ENCODE peak calls at places on chromosomes 12 and 14, in four cellular contexts. V is H9, D is H1, Z is mesendoderm. F is an unnamed sample.

GRCh38 chr12:700061-700460 is 36.8 kb upstream of the NINJ2 start:
- DNase-seq in Z (peak; percentile 36), V (no peak), D (no peak), F (no peak)

GRCh38 chr12:14193623-14194022 is 171.9 kb upstream of the ATF7IP start:
- DNase-seq in V (peak; percentile 53), D (no peak), Z (no peak), F (no peak)

GRCh38 chr12:118185602-118186397 is 49.9 kb downstream of the PEBP1 start:
- DNase-seq in D (no peak), Z (no peak), V (no peak), F (no peak)

GRCh38 chr14:104280902-104281767 is 142.7 kb downstream of the KIF26A start:
- DNase-seq in Z (no peak), D (no peak), V (peak; percentile 20), F (no peak)

GRCh38 chr14:65062096-65063075 is 39.9 kb downstream of the MAX start:
- DNase-seq in V (no peak), D (no peak), Z (no peak), F (no peak)

GRCh38 chr12:107704056-107704455 is 18.5 kb downstream of the PWP1 start:
- DNase-seq in Z (no peak), V (no peak), D (no peak), F (peak; percentile 74)

GRCh38 chr12:84805474-84805858 is 107.1 kb downstream of the SLC6A15 start:
- DNase-seq in V (no peak), D (peak; percentile 27), Z (peak; percentile 92), F (no peak)

GRCh38 chr12:30985814-30986452 is 59.4 kb downstream of the TSPAN11 start:
- DNase-seq in D (peak; percentile 44), V (peak; percentile 85), Z (peak; percentile 70), F (peak; percentile 40)

GRCh38 chr12:55250944-55251343 is 6.5 kb downstream of the OR6C74 start:
- DNase-seq in D (no peak), V (no peak), Z (no peak), F (no peak)

GRCh38 chr14:59728294-59728693 is 142.3 kb downstream of the RTN1 start:
- DNase-seq in D (no peak), V (no peak), Z (no peak), F (no peak)

GRCh38 chr14:53531151-53531550 is 378.0 kb upstream of the DDHD1 start:
- DNase-seq in D (no peak), Z (no peak), V (no peak), F (no peak)

GRCh38 chr14:104085032-104085888 is at the start of gene ASPG:
- DNase-seq in Z (peak; percentile 21), D (peak; percentile 49), V (peak; percentile 94), F (no peak)

GRCh38 chr14:68884031-68885030 is 91.5 kb upstream of the ZFP36L1 start:
- DNase-seq in Z (no peak), D (no peak), V (no peak), F (peak; percentile 96)

GRCh38 chr12:115349711-115350110 is 665.7 kb upstream of the TBX3 start:
- DNase-seq in D (no peak), V (no peak), Z (no peak), F (peak; percentile 34)

GRCh38 chr12:101168000-101168399 is 42.0 kb downstream of the SLC5A8 start:
- DNase-seq in D (no peak), V (no peak), Z (no peak), F (no peak)
- H4K5ac ChIP-seq in D (no peak overlapping the region), V (no peak overlapping the region), Z (no peak overlapping the region), F (no peak overlapping the region)

GRCh38 chr12:64633186-64633939 is 23.1 kb downstream of the RASSF3 start:
- DNase-seq in Z (no peak), D (no peak), V (no peak), F (no peak)

GRCh38 chr12:64624035-64624434 is 13.7 kb downstream of the RASSF3 start:
- DNase-seq in Z (no peak), D (no peak), V (no peak), F (no peak)

GRCh38 chr12:64625243-64626077 is 15.2 kb downstream of the RASSF3 start:
- DNase-seq in D (no peak), Z (peak; percentile 70), V (no peak), F (peak; percentile 94)

GRCh38 chr12:64631197-64631596 is 20.9 kb downstream of the RASSF3 start:
- DNase-seq in D (no peak), Z (no peak), V (no peak), F (no peak)

DNA sequence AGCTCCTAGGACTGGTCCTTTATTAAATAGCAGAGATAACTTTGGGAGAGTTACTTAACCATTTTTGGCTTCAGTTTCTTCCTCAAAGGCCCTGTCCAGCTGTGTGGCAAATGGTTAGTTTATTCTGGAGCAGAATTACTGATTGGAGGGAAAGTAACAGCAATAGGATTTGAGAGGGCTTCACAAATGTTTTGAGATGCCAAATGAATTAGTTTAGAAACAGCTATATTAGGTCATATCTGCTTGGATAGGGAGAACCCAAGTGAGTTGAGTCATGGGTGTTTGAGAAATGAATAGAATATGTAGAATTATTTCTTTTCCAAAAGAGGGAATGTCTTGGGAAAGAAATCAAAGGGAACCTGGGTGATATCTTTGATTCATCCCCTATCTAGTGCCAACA is 17.5 kb downstream of the RASSF3 start:
- DNase-seq in V (no peak), Z (no peak), D (no peak), F (peak; percentile 95)
- H4K5ac ChIP-seq in V (no peak overlapping the region), Z (no peak overlapping the region), D (no peak overlapping the region), F (peak overlapping the region; percentile 95)

GRCh38 chr12:124419292-124420040 is 124.6 kb downstream of the RFLNA start:
- DNase-seq in V (no peak), D (no peak), Z (peak; percentile 48), F (peak; percentile 97)

GRCh38 chr12:124418156-124418555 is 123.3 kb downstream of the RFLNA start:
- DNase-seq in V (no peak), Z (no peak), D (no peak), F (no peak)

GRCh38 chr12:124416516-124417395 is 121.9 kb downstream of the RFLNA start:
- DNase-seq in V (no peak), Z (no peak), D (no peak), F (peak; percentile 43)

GRCh38 chr12:124420041-124420765 is 125.3 kb downstream of the RFLNA start:
- DNase-seq in Z (no peak), V (no peak), D (no peak), F (no peak)

GRCh38 chr12:124418791-124419190 is 123.9 kb downstream of the RFLNA start:
- DNase-seq in V (no peak), Z (no peak), D (no peak), F (no peak)
- H4K5ac ChIP-seq in V (no peak overlapping the region), Z (no peak overlapping the region), D (no peak overlapping the region), F (no peak overlapping the region)

DNA sequence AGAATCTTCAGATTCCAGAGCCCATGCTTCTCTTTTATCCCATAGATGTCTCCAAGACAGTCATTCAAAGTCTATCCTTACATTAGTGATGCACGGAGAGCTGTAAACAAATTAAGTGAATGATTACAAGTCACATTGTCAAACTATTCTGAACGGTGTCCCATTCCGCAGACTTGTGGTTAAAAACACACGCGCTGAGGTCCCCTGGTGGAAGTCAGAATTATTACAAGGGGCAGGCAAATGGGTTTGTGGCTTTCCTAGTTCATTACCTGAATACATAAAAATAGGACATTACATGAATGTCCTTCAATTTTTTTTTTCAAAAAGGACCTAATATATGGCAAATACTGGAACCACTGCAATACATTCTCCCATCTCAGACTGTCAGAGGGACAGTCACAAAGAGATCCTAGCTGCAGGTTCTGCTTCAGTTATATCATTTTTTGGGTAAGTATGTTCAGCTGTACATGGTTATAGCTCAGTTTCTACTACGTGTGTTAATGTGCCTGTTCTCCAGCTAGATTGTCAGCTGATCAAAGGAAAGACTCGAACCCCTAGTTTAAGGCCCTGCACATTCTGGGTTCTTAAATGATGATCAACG is 53.1 kb upstream of the STON2 start:
- DNase-seq in V (peak; percentile 58), Z (peak; percentile 72), D (no peak), F (peak; percentile 43)
- H4K5ac ChIP-seq in V (no peak overlapping the region), Z (no peak overlapping the region), D (no peak overlapping the region), F (no peak overlapping the region)

DNA sequence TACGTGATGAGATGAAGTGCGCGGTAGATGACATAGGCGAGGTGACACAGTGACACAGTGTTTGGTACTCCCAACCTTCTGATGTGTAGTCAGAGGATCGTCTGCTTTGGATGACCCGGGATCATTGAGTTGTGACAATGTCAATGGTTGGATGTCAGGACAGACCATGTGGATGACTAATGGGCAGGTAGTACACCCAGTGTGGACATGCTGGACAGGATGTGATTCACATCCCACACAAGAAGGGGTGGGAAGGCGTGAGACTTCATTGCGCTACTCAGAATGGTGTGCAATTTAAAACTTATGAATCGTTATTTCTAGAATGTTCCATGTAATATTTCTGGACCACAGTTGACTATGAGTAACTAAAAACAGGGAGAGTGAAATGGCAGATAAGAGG is 23.8 kb downstream of the MAP3K9 start:
- DNase-seq in D (no peak), V (no peak), Z (no peak), F (no peak)
- H4K5ac ChIP-seq in D (no peak overlapping the region), V (no peak overlapping the region), Z (no peak overlapping the region), F (no peak overlapping the region)

GRCh38 chr12:81105687-81106086 is 27.8 kb downstream of the ACSS3 start:
- DNase-seq in Z (no peak), D (no peak), V (no peak), F (no peak)
- H4K5ac ChIP-seq in Z (no peak overlapping the region), D (no peak overlapping the region), V (no peak overlapping the region), F (no peak overlapping the region)

GRCh38 chr12:76446090-76446489 is 97.9 kb upstream of the BBS10 start:
- DNase-seq in V (no peak), D (no peak), Z (no peak), F (no peak)

GRCh38 chr12:76445469-76445868 is 97.3 kb upstream of the BBS10 start:
- DNase-seq in D (no peak), V (no peak), Z (no peak), F (peak; percentile 21)

GRCh38 chr12:76441016-76441415 is 92.8 kb upstream of the BBS10 start:
- DNase-seq in D (no peak), V (no peak), Z (no peak), F (no peak)

GRCh38 chr12:76449572-76449971 is 101.4 kb upstream of the BBS10 start:
- DNase-seq in V (no peak), D (no peak), Z (no peak), F (peak; percentile 64)

GRCh38 chr12:76444408-76444984 is 96.3 kb upstream of the BBS10 start:
- DNase-seq in V (no peak), D (no peak), Z (no peak), F (peak; percentile 63)
- H4K5ac ChIP-seq in V (no peak overlapping the region), D (no peak overlapping the region), Z (no peak overlapping the region), F (no peak overlapping the region)

GRCh38 chr14:100278702-100279101 is 27.5 kb downstream of the SLC25A29 start:
- DNase-seq in Z (peak; percentile 37), D (no peak), V (no peak), F (peak; percentile 67)
- H4K5ac ChIP-seq in Z (no peak overlapping the region), D (no peak overlapping the region), V (no peak overlapping the region), F (no peak overlapping the region)

GRCh38 chr14:86533834-86534233 is 1003.9 kb downstream of the FLRT2 start:
- DNase-seq in V (no peak), Z (no peak), D (no peak), F (no peak)
- H4K5ac ChIP-seq in V (no peak overlapping the region), Z (no peak overlapping the region), D (no peak overlapping the region), F (no peak overlapping the region)

F was measured in IMR-90.